ENCODE peak calls at places on chromosome 7, in seven cellular contexts. B is left ventricle myocardium inferior, G is transverse colon, M is cardiac fibroblast, N is CD14-positive monocyte, Q is Peyer's patch, Y is AG09319. U is an unnamed sample.
A peak's percentile ranks its signal among the peaks of the same experiment; 100 is the strongest.

GRCh38 chr7:135539629-135540028 is 18.1 kb upstream of the NUP205 start:
- DNase-seq in N (no peak), G (no peak), B (no peak), Y (no peak), Q (no peak), M (no peak), U (no peak)

GRCh38 chr7:106480161-106480579 is 180.8 kb downstream of the CCDC71L start:
- DNase-seq in Y (no peak), Q (no peak), N (no peak), M (no peak), B (no peak), G (no peak), U (no peak)

GRCh38 chr7:75617634-75618234 is 121.0 kb downstream of the HIP1 start:
- DNase-seq in N (peak; percentile 98), G (peak; percentile 45), Y (no peak), B (peak; percentile 62), M (peak; percentile 79), Q (no peak), U (peak; percentile 100)

GRCh38 chr7:99794585-99795502 is 10.9 kb upstream of the CYP3A4 start:
- DNase-seq in Y (no peak), M (peak; percentile 2), Q (no peak), N (no peak), B (no peak), G (no peak), U (no peak)

GRCh38 chr7:88985309-88985708 is 189.8 kb upstream of the TEX47 start:
- DNase-seq in Y (no peak), Q (no peak), G (no peak), B (no peak), N (no peak), M (no peak), U (no peak)

GRCh38 chr7:75920431-75921161 is 5.6 kb downstream of the POR start:
- DNase-seq in M (peak; percentile 74), N (no peak), Q (peak; percentile 70), Y (no peak), G (peak; percentile 40), B (no peak), U (no peak)

GRCh38 chr7:128936798-128937197 is 929 bp upstream of the IRF5 start:
- DNase-seq in N (no peak), Q (no peak), G (no peak), Y (no peak), M (no peak), B (no peak), U (no peak)

GRCh38 chr7:95199779-95200558 is 124.4 kb downstream of the PON1 start:
- DNase-seq in G (peak; percentile 17), B (no peak), N (no peak), Y (no peak), Q (no peak), M (peak; percentile 80), U (peak; percentile 9)

GRCh38 chr7:128829391-128830166 is 627 bp upstream of the FLNC start:
- DNase-seq in B (no peak), N (no peak), G (no peak), Q (peak; percentile 44), Y (no peak), M (peak; percentile 45), U (peak; percentile 19)

GRCh38 chr7:35716038-35716803 is 21.3 kb upstream of the HERPUD2 start:
- DNase-seq in M (peak; percentile 65), B (no peak), G (no peak), N (no peak), Q (no peak), Y (no peak), U (no peak)

GRCh38 chr7:124101173-124101768 is 68.4 kb upstream of the TMEM229A start:
- DNase-seq in B (no peak), G (no peak), Q (no peak), M (peak; percentile 43), N (no peak), Y (no peak), U (no peak)

GRCh38 chr7:27784399-27785053 is 44.6 kb downstream of the TAX1BP1 start:
- DNase-seq in Q (no peak), G (no peak), N (no peak), M (peak; percentile 62), Y (peak; percentile 7), B (no peak), U (peak; percentile 29)

GRCh38 chr7:32591938-32592337 is 96.6 kb downstream of the AVL9 start:
- DNase-seq in Y (no peak), N (no peak), G (no peak), M (no peak), Q (no peak), B (no peak), U (no peak)

GRCh38 chr7:17929647-17930395 is 10.5 kb downstream of the SNX13 start:
- DNase-seq in M (no peak), G (no peak), N (no peak), Q (no peak), Y (no peak), B (no peak), U (no peak)

DNA sequence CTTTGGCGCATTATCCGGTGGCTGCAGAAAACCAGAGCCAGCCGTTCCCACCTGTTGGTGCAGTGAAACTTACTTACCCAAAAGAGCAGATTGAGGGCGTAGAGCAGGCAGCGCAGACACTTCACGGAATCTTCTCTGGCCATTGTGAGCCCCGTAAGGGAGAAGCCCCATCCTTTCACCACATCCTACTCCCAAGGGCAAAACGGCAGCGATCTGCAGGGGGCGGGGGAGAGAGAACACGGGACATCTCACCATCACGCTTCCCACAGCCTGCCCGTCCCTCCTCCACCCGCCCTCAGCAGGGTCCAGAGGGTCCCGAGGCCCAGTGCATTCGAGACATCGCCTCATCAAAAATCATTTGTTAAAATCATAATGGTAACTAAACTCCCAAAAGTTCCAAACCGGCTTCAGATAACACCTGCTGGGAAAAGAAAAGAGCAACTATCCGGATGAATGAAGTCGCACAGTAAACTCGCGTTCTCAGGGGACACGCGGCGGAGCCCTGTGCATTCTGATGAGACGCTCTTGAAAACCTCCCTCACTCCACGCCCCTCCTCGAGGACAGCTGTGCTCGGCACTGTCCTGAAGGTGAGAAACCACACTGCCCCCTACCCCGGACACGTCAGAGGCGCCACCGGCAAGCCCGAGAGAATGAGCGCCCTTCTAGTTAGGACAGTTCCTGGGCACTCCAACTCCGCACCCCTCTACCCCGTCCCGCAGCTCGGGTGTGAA is 1.2 kb downstream of the TSPAN12 start:
- DNase-seq in N (no peak), M (no peak), Q (peak; percentile 63), G (peak; percentile 38), B (peak; percentile 38), Y (no peak), U (no peak)
- TF ChIP-seq CTCF in N (no peak), M (no peak), Q (no peak), G (no peak), B (no peak), Y (no peak), U (no peak)

GRCh38 chr7:151992375-151992774 is 33.1 kb upstream of the GALNT11 start:
- DNase-seq in G (peak; percentile 39), B (peak; percentile 50), M (peak; percentile 27), Q (peak; percentile 56), N (peak; percentile 75), Y (no peak), U (peak; percentile 61)
- TF ChIP-seq CTCF in G (peak; percentile 11), B (peak; percentile 40), M (no peak), Q (no peak), N (peak; percentile 37), Y (no peak), U (peak; percentile 4)

DNA sequence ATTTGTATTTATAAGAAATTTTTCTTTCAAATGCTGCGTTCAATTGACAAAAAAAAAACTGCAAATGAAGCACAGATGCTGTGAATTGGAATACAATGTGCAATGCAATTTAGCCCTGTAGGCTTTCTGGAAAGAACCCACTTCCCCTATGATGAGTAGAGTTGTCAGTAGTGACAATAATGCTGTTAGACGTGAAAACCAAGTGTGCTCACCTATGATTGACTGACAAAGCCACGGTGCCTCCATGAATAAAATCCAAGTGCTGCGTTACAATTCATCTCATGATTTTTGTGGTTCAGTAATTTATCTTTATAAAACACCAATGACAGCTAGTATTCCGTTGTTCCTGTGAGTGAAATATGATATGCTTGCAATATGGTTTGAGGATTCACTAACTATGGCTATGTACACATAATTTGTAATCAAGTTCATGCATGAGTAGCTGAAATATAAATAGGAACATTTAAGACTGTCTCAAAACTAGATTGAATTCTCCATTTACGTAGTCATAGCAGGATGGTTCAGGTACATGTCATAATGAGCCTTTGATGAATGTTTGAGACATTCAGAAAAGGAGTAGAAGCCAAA is 1160.3 kb downstream of the CNTNAP2 start:
- DNase-seq in Y (no peak), G (no peak), N (no peak), B (no peak), M (no peak), Q (no peak), U (no peak)
- TF ChIP-seq CTCF in Y (no peak), G (no peak), N (no peak), B (no peak), M (no peak), Q (no peak), U (no peak)

GRCh38 chr7:102254521-102254920 is 32.1 kb upstream of the SH2B2 start:
- DNase-seq in Y (no peak), B (no peak), N (peak; percentile 17), G (no peak), M (no peak), Q (no peak), U (no peak)
- TF ChIP-seq CTCF in Y (no peak), B (no peak), N (no peak), G (no peak), M (no peak), Q (no peak), U (no peak)

GRCh38 chr7:144027070-144027469 is 21.7 kb upstream of the OR2A5 start:
- DNase-seq in G (no peak), M (peak; percentile 71), Y (peak; percentile 3), Q (no peak), B (no peak), N (no peak), U (no peak)
- TF ChIP-seq CTCF in G (peak; percentile 38), M (peak; percentile 45), Y (peak; percentile 43), Q (no peak), B (peak; percentile 69), N (no peak), U (no peak)

DNA sequence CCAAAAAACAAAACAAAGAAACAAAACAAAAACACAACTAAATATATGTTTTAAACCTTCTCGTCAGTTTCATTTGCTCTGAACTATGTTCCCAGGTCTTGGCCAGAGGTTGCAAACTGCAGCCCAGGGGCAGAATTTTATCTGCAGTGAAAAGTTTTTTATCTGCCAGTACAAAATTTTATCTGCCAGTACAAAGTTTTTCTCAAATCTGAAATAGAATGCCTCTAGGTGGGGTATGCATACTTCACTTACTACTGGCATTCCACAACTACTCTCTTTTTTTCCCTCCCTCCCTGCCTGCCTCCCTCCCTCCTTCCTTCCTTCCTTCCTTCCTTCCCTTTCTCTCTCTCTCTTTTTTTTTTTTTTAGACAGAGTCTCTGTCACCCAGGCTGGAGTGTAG is 9.4 kb upstream of the CLDN3 start:
- DNase-seq in G (no peak), M (peak; percentile 15), N (no peak), Y (no peak), B (no peak), Q (no peak), U (no peak)
- TF ChIP-seq CTCF in G (no peak), M (no peak), N (no peak), Y (no peak), B (no peak), Q (no peak), U (no peak)